ENCODE peak calls at places on chromosome 10, in seven cellular contexts. C is MM.1S, H is AG08395, X is NCI-H1105, W is endothelial cell of umbilical vein, U is Caki2, Y is GM18507. O is an unnamed sample.

GRCh38 chr10:132306951-132307751 is 599 bp downstream of the STK32C start:
- DNase-seq in C (no peak), H (no peak), X (peak), W (no peak), U (no peak), Y (no peak), O (no peak)

GRCh38 chr10:130471486-130471885 is 335.3 kb downstream of the GLRX3 start:
- DNase-seq in C (no peak), H (no peak), X (no peak), W (no peak), U (no peak), Y (no peak), O (no peak)

GRCh38 chr10:776772-777171 is 87.3 kb upstream of the DIP2C start:
- DNase-seq in C (no peak), H (no peak), X (no peak), W (no peak), U (no peak), Y (no peak), O (no peak)

GRCh38 chr10:91635401-91636400 is 2.8 kb upstream of the PPP1R3C start:
- DNase-seq in C (peak), H (peak), X (peak), W (peak), U (peak), Y (peak), O (peak)

GRCh38 chr10:31977440-31978157 is 49.0 kb upstream of the ARHGAP12 start:
- DNase-seq in C (no peak), H (peak), X (no peak), W (peak), U (peak), Y (no peak), O (peak)

GRCh38 chr10:69863580-69863979 is 61.9 kb downstream of the COL13A1 start:
- DNase-seq in C (no peak), H (no peak), X (no peak), W (peak), U (no peak), Y (no peak), O (peak)

GRCh38 chr10:71137701-71138100 is 74.7 kb upstream of the UNC5B start:
- DNase-seq in C (no peak), H (no peak), X (no peak), W (no peak), U (no peak), Y (no peak), O (no peak)

GRCh38 chr10:47425813-47426419 is 41.8 kb upstream of the ZNF488 start:
- DNase-seq in C (no peak), H (no peak), X (no peak), W (no peak), U (no peak), Y (no peak), O (no peak)

GRCh38 chr10:113683300-113683699 is 3.6 kb downstream of the CASP7 start:
- DNase-seq in C (no peak), H (no peak), X (no peak), W (no peak), U (no peak), Y (no peak), O (no peak)

GRCh38 chr10:44017483-44018145 is 367.3 kb downstream of the CXCL12 start:
- DNase-seq in C (no peak), H (no peak), X (no peak), W (no peak), U (no peak), Y (no peak), O (no peak)

GRCh38 chr10:74585231-74586087 is 240.9 kb upstream of the KAT6B start:
- DNase-seq in C (peak), H (no peak), X (peak), W (peak), U (peak), Y (no peak), O (peak)

GRCh38 chr10:97179731-97180366 is 5.9 kb downstream of the SLIT1 start:
- DNase-seq in C (no peak), H (peak), X (peak), W (no peak), U (no peak), Y (no peak), O (no peak)

GRCh38 chr10:14594878-14595525 is 179.7 kb downstream of the FAM107B start:
- DNase-seq in C (no peak), H (no peak), X (no peak), W (no peak), U (no peak), Y (no peak), O (no peak)

GRCh38 chr10:7285545-7286322 is 125.1 kb downstream of the SFMBT2 start:
- DNase-seq in C (no peak), H (no peak), X (no peak), W (no peak), U (no peak), Y (no peak), O (no peak)

GRCh38 chr10:117360994-117361667 is 14.1 kb downstream of the PDZD8 start:
- DNase-seq in C (no peak), H (no peak), X (no peak), W (peak), U (peak), Y (no peak), O (peak)

GRCh38 chr10:29804025-29804852 is 169.5 kb upstream of the SVIL start:
- DNase-seq in C (no peak), H (peak), X (no peak), W (peak), U (peak), Y (no peak), O (peak)

GRCh38 chr10:92204238-92204637 is 86.6 kb downstream of the CPEB3 start:
- DNase-seq in C (no peak), H (no peak), X (no peak), W (no peak), U (no peak), Y (no peak), O (no peak)